ENCODE peak calls at places on chromosomes 6 and 20, in six cellular contexts. One of them, this sample, is unnamed.
A peak's percentile ranks its signal among the peaks of the same experiment; 100 is the strongest.

GRCh38 chr6:155314773-155315515 is 660 bp upstream of the TFB1M start:
- DNase-seq in hypothalamus: no peak
- DNase-seq in GM18507: no peak
- DNase-seq in cardiac muscle cell: no peak
- DNase-seq in activated T-cell treated with anti-CD3 and anti-CD28 coated beads, Interleukin-2, amount 50 U/mL, for 1 hour: no peak
- DNase-seq in ACHN: peak; percentile 81
- DNase-seq in this sample: peak; percentile 86

GRCh38 chr6:114108119-114109002 is 137.4 kb upstream of the HDAC2 start:
- DNase-seq in hypothalamus: no peak
- DNase-seq in GM18507: no peak
- DNase-seq in cardiac muscle cell: peak; percentile 81
- DNase-seq in activated T-cell treated with anti-CD3 and anti-CD28 coated beads, Interleukin-2, amount 50 U/mL, for 1 hour: no peak
- DNase-seq in ACHN: peak; percentile 78
- DNase-seq in this sample: peak; percentile 58

GRCh38 chr6:100112855-100113508 is 119.0 kb upstream of the MCHR2 start:
- DNase-seq in hypothalamus: no peak
- DNase-seq in GM18507: no peak
- DNase-seq in cardiac muscle cell: no peak
- DNase-seq in activated T-cell treated with anti-CD3 and anti-CD28 coated beads, Interleukin-2, amount 50 U/mL, for 1 hour: no peak
- DNase-seq in ACHN: no peak
- DNase-seq in this sample: no peak

GRCh38 chr6:7846971-7847818 is 63.4 kb downstream of the TXNDC5 start:
- DNase-seq in hypothalamus: no peak
- DNase-seq in GM18507: no peak
- DNase-seq in cardiac muscle cell: no peak
- DNase-seq in activated T-cell treated with anti-CD3 and anti-CD28 coated beads, Interleukin-2, amount 50 U/mL, for 1 hour: no peak
- DNase-seq in ACHN: no peak
- DNase-seq in this sample: no peak

GRCh38 chr6:23266536-23266935 is 697.2 kb downstream of the HDGFL1 start:
- DNase-seq in hypothalamus: no peak
- DNase-seq in GM18507: no peak
- DNase-seq in cardiac muscle cell: no peak
- DNase-seq in activated T-cell treated with anti-CD3 and anti-CD28 coated beads, Interleukin-2, amount 50 U/mL, for 1 hour: no peak
- DNase-seq in ACHN: no peak
- DNase-seq in this sample: no peak

GRCh38 chr20:23449400-23449799 is 3.3 kb downstream of the CST11 start:
- DNase-seq in hypothalamus: no peak
- DNase-seq in GM18507: no peak
- DNase-seq in cardiac muscle cell: no peak
- DNase-seq in activated T-cell treated with anti-CD3 and anti-CD28 coated beads, Interleukin-2, amount 50 U/mL, for 1 hour: no peak
- DNase-seq in ACHN: no peak
- DNase-seq in this sample: no peak

GRCh38 chr6:125415921-125416320 is 114.2 kb upstream of the HDDC2 start:
- DNase-seq in hypothalamus: no peak
- DNase-seq in GM18507: no peak
- DNase-seq in cardiac muscle cell: no peak
- DNase-seq in activated T-cell treated with anti-CD3 and anti-CD28 coated beads, Interleukin-2, amount 50 U/mL, for 1 hour: no peak
- DNase-seq in ACHN: no peak
- DNase-seq in this sample: no peak

GRCh38 chr6:143896096-143896880 is 32.0 kb downstream of the ZC2HC1B start:
- DNase-seq in hypothalamus: no peak
- DNase-seq in GM18507: no peak
- DNase-seq in cardiac muscle cell: no peak
- DNase-seq in activated T-cell treated with anti-CD3 and anti-CD28 coated beads, Interleukin-2, amount 50 U/mL, for 1 hour: no peak
- DNase-seq in ACHN: no peak
- DNase-seq in this sample: no peak

GRCh38 chr6:111061493-111061892 is 25.8 kb upstream of the SLC16A10 start:
- DNase-seq in hypothalamus: no peak
- DNase-seq in GM18507: no peak
- DNase-seq in cardiac muscle cell: no peak
- DNase-seq in activated T-cell treated with anti-CD3 and anti-CD28 coated beads, Interleukin-2, amount 50 U/mL, for 1 hour: no peak
- DNase-seq in ACHN: no peak
- DNase-seq in this sample: no peak